ENCODE peak calls at places on chromosomes 12 and 14, in six cellular contexts. H, G, S, L, V and R are unnamed samples.

GRCh38 chr12:63964301-63964700 is 119.8 kb downstream of the SRGAP1 start:
- DNase-seq in H (no peak), G (no peak), S (no peak), L (no peak), V (no peak), R (no peak)

GRCh38 chr14:102759416-102759815 is 17.8 kb upstream of the TRAF3 start:
- DNase-seq in H (no peak), G (no peak), S (no peak), L (no peak), V (no peak), R (no peak)

GRCh38 chr12:15627995-15628945 is 160.9 kb downstream of the EPS8 start:
- DNase-seq in H (no peak), G (peak), S (no peak), L (peak), V (no peak), R (peak)

GRCh38 chr12:29744365-29744764 is 39.4 kb downstream of the TMTC1 start:
- DNase-seq in H (no peak), G (peak), S (no peak), L (no peak), V (no peak), R (no peak)

GRCh38 chr12:88570103-88570502 is 10.2 kb downstream of the KITLG start:
- DNase-seq in H (no peak), G (peak), S (no peak), L (no peak), V (no peak), R (no peak)

GRCh38 chr14:72745991-72746980 is 147.6 kb downstream of the DPF3 start:
- DNase-seq in H (no peak), G (peak), S (no peak), L (peak), V (no peak), R (peak)

GRCh38 chr12:57902371-57903042 is 38.9 kb upstream of the ATP23 start:
- DNase-seq in H (no peak), G (no peak), S (no peak), L (no peak), V (no peak), R (peak)

GRCh38 chr14:90281766-90282165 is 25.4 kb downstream of the PSMC1 start:
- DNase-seq in H (no peak), G (peak), S (no peak), L (no peak), V (no peak), R (no peak)

GRCh38 chr12:124939428-124940142 is 25.1 kb upstream of the UBC start:
- DNase-seq in H (no peak), G (peak), S (no peak), L (no peak), V (no peak), R (peak)

GRCh38 chr14:96782436-96782835 is 14.7 kb upstream of the VRK1 start:
- DNase-seq in H (no peak), G (no peak), S (no peak), L (no peak), V (no peak), R (no peak)

GRCh38 chr14:31106768-31107167 is 80.6 kb upstream of the STRN3 start:
- DNase-seq in H (no peak), G (peak), S (no peak), L (no peak), V (no peak), R (no peak)

GRCh38 chr12:100611031-100611430 is 37.5 kb downstream of the GAS2L3 start:
- DNase-seq in H (no peak), G (peak), S (no peak), L (no peak), V (no peak), R (no peak)

GRCh38 chr12:34404377-34405285 is 382.3 kb downstream of the ALG10 start:
- DNase-seq in H (no peak), G (no peak), S (no peak), L (no peak), V (no peak), R (no peak)

GRCh38 chr14:26286066-26286791 is 311.6 kb downstream of the NOVA1 start:
- DNase-seq in H (no peak), G (peak), S (no peak), L (peak), V (no peak), R (no peak)

GRCh38 chr14:45181329-45181728 is 45.6 kb downstream of the FANCM start:
- DNase-seq in H (no peak), G (no peak), S (no peak), L (no peak), V (no peak), R (no peak)

GRCh38 chr12:104581000-104581570 is 124.3 kb downstream of the CHST11 start:
- DNase-seq in H (no peak), G (no peak), S (no peak), L (peak), V (no peak), R (no peak)

GRCh38 chr12:50032516-50033316 is 7.4 kb upstream of the RACGAP1 start:
- DNase-seq in H (no peak), G (no peak), S (no peak), L (no peak), V (no peak), R (no peak)

GRCh38 chr14:101595887-101596721 is 34.8 kb downstream of the DIO3 start:
- DNase-seq in H (no peak), G (no peak), S (no peak), L (no peak), V (peak), R (no peak)

GRCh38 chr14:71666579-71667145 is 265.6 kb upstream of the RGS6 start:
- DNase-seq in H (no peak), G (no peak), S (no peak), L (no peak), V (no peak), R (no peak)